ENCODE peak calls at places on chromosomes 6 and 20, in eight cellular contexts. O, U, E, M, H, X, F and T are unnamed samples.

GRCh38 chr6:56490994-56491393 is 151.7 kb downstream of the DST start:
- DNase-seq in O (no peak), H (no peak), E (no peak), M (peak; percentile 79), U (no peak), F (no peak), X (peak; percentile 43), T (no peak)

GRCh38 chr20:43448748-43449535 is 8.8 kb upstream of the SRSF6 start:
- DNase-seq in X (peak; percentile 55), O (no peak), H (no peak), U (no peak), E (peak; percentile 54), M (peak; percentile 46), F (no peak), T (no peak)

GRCh38 chr6:127938701-127939100 is 37.8 kb upstream of the THEMIS start:
- DNase-seq in U (no peak), M (no peak), O (no peak), F (no peak), X (peak; percentile 67), E (peak; percentile 59), H (no peak), T (no peak)

GRCh38 chr6:162234631-162235030 is 492.9 kb downstream of the PRKN start:
- DNase-seq in O (no peak), U (no peak), H (no peak), M (no peak), E (no peak), X (no peak), F (no peak), T (no peak)

GRCh38 chr6:27139753-27140522 is 107.6 kb upstream of the PRSS16 start:
- DNase-seq in X (peak; percentile 30), F (no peak), U (no peak), E (no peak), H (no peak), M (no peak), O (no peak), T (no peak)

GRCh38 chr6:100269189-100269588 is 195.5 kb downstream of the SIM1 start:
- DNase-seq in F (no peak), E (no peak), M (no peak), H (no peak), X (peak; percentile 78), O (no peak), U (no peak), T (no peak)

GRCh38 chr6:120198033-120198432 is 848.5 kb upstream of the MAN1A1 start:
- DNase-seq in U (no peak), X (peak; percentile 95), H (no peak), F (no peak), E (peak; percentile 0), M (no peak), O (no peak), T (peak; percentile 46)

GRCh38 chr6:21505574-21505990 is 88.0 kb upstream of the SOX4 start:
- DNase-seq in F (no peak), X (no peak), U (no peak), E (no peak), H (no peak), M (no peak), O (no peak), T (no peak)

GRCh38 chr6:80163754-80164187 is 57.3 kb downstream of the BCKDHB start:
- DNase-seq in F (peak; percentile 64), H (no peak), E (peak; percentile 64), X (peak; percentile 60), M (peak; percentile 85), U (no peak), O (no peak), T (no peak)

GRCh38 chr20:63625771-63626423 is 1.0 kb downstream of the GMEB2 start:
- DNase-seq in M (no peak), F (no peak), E (peak; percentile 14), O (no peak), H (no peak), X (peak; percentile 32), U (no peak), T (no peak)

GRCh38 chr6:113879186-113880096 is 22.3 kb downstream of the MARCKS start:
- DNase-seq in F (peak; percentile 77), O (no peak), H (peak; percentile 51), X (peak; percentile 85), E (peak; percentile 81), M (no peak), U (no peak), T (peak; percentile 28)

GRCh38 chr20:37956099-37956498 is 53.2 kb downstream of the VSTM2L start:
- DNase-seq in H (no peak), U (no peak), X (no peak), O (no peak), F (peak; percentile 24), M (no peak), E (no peak), T (no peak)

GRCh38 chr6:117605169-117605826 is 3.0 kb upstream of the GOPC start:
- DNase-seq in H (no peak), U (no peak), O (no peak), E (peak; percentile 71), M (peak; percentile 70), F (peak; percentile 78), X (peak; percentile 86), T (peak; percentile 14)

GRCh38 chr20:39109933-39110818 is 148.0 kb downstream of the DHX35 start:
- DNase-seq in H (no peak), F (no peak), E (no peak), U (no peak), O (no peak), M (no peak), X (no peak), T (no peak)

GRCh38 chr6:33683576-33684427 is 27.7 kb downstream of the UQCC2 start:
- DNase-seq in X (no peak), M (no peak), H (no peak), E (no peak), U (no peak), F (no peak), O (no peak), T (peak; percentile 57)

GRCh38 chr6:140915001-140915950 is 1217.4 kb upstream of the GJE1 start:
- DNase-seq in H (no peak), U (no peak), M (no peak), F (peak; percentile 81), X (no peak), E (peak; percentile 29), O (no peak), T (no peak)

GRCh38 chr6:123456836-123457235 is 179.9 kb downstream of the TRDN start:
- DNase-seq in X (no peak), F (no peak), H (no peak), M (no peak), U (no peak), O (no peak), E (no peak), T (no peak)

GRCh38 chr20:478010-478948 is 15.9 kb upstream of the TBC1D20 start:
- DNase-seq in X (peak; percentile 84), U (no peak), M (no peak), H (no peak), O (no peak), F (no peak), E (peak; percentile 39), T (no peak)

GRCh38 chr20:53331151-53331973 is 262.3 kb downstream of the ZNF217 start:
- DNase-seq in O (no peak), U (no peak), X (peak; percentile 31), F (no peak), H (no peak), E (peak; percentile 23), M (no peak), T (no peak)

GRCh38 chr20:23417861-23418260 is 3.4 kb downstream of the NAPB start:
- DNase-seq in O (no peak), F (no peak), H (no peak), U (no peak), E (no peak), M (no peak), X (no peak), T (no peak)

GRCh38 chr6:151291145-151292055 is 51.6 kb downstream of the AKAP12 start:
- DNase-seq in M (no peak), F (no peak), O (no peak), U (peak; percentile 93), E (no peak), X (peak; percentile 92), H (peak; percentile 64), T (peak; percentile 79)

GRCh38 chr20:36307412-36308317 is 1.5 kb downstream of the DLGAP4 start:
- DNase-seq in H (no peak), M (no peak), F (no peak), X (no peak), U (peak; percentile 64), E (no peak), O (no peak), T (no peak)

GRCh38 chr6:150142657-150143501 is at the start of gene PPP1R14C:
- DNase-seq in H (peak; percentile 47), U (no peak), O (peak; percentile 59), E (no peak), M (no peak), X (peak; percentile 15), F (peak; percentile 57), T (peak; percentile 74)

GRCh38 chr20:14829897-14830296 is 492.5 kb upstream of the FLRT3 start:
- DNase-seq in H (no peak), E (no peak), X (no peak), O (no peak), U (no peak), F (no peak), M (no peak), T (no peak)

GRCh38 chr6:105733556-105734162 is 330.8 kb upstream of the PREP start:
- DNase-seq in H (no peak), O (no peak), U (no peak), X (peak; percentile 43), F (no peak), E (peak; percentile 31), M (no peak), T (no peak)

GRCh38 chr6:122714059-122714458 is 65.5 kb upstream of the FABP7 start:
- DNase-seq in H (no peak), M (no peak), X (no peak), O (no peak), E (no peak), F (no peak), U (no peak), T (no peak)

GRCh38 chr6:34305982-34306702 is 57.3 kb upstream of the SMIM29 start:
- DNase-seq in E (peak; percentile 56), X (peak; percentile 81), M (no peak), H (peak; percentile 48), U (no peak), O (no peak), F (no peak), T (peak; percentile 73)